ENCODE peak calls at places on chromosomes 1 and 21, in seven cellular contexts. One of them, this sample, is unnamed.

GRCh38 chr1:61533546-61533945 is 191.4 kb downstream of the TM2D1 start:
- DNase-seq in NCI-H1092: no peak
- DNase-seq in hippocampal formation: no peak
- DNase-seq in left lung: no peak
- DNase-seq in activated CD8-positive, alpha-beta memory T cell treated with anti-CD3 and anti-CD28 coated beads for 1 hour: no peak
- DNase-seq in renal cortical epithelial cell: no peak
- DNase-seq in stimulated activated CD4-positive, alpha-beta T cell treated with anti-CD3 and anti-CD28 coated beads, Interleukin-12 subunit alpha, Interleukin-12 subunit beta, amount 100 ng/mL, for 4 hours: no peak
- DNase-seq in this sample: no peak

GRCh38 chr1:209937996-209938959 is at the start of gene SYT14:
- DNase-seq in NCI-H1092: peak; percentile 76
- DNase-seq in hippocampal formation: peak; percentile 74
- DNase-seq in left lung: no peak
- DNase-seq in activated CD8-positive, alpha-beta memory T cell treated with anti-CD3 and anti-CD28 coated beads for 1 hour: no peak
- DNase-seq in renal cortical epithelial cell: no peak
- DNase-seq in stimulated activated CD4-positive, alpha-beta T cell treated with anti-CD3 and anti-CD28 coated beads, Interleukin-12 subunit alpha, Interleukin-12 subunit beta, amount 100 ng/mL, for 4 hours: no peak
- DNase-seq in this sample: peak; percentile 86

GRCh38 chr1:158087320-158087927 is 93.3 kb upstream of the CD1D start:
- DNase-seq in NCI-H1092: no peak
- DNase-seq in hippocampal formation: no peak
- DNase-seq in left lung: no peak
- DNase-seq in activated CD8-positive, alpha-beta memory T cell treated with anti-CD3 and anti-CD28 coated beads for 1 hour: no peak
- DNase-seq in renal cortical epithelial cell: peak; percentile 54
- DNase-seq in stimulated activated CD4-positive, alpha-beta T cell treated with anti-CD3 and anti-CD28 coated beads, Interleukin-12 subunit alpha, Interleukin-12 subunit beta, amount 100 ng/mL, for 4 hours: no peak
- DNase-seq in this sample: peak; percentile 88

GRCh38 chr1:906532-907420 is 16.9 kb upstream of the SAMD11 start:
- DNase-seq in NCI-H1092: no peak
- DNase-seq in hippocampal formation: no peak
- DNase-seq in left lung: peak; percentile 75
- DNase-seq in activated CD8-positive, alpha-beta memory T cell treated with anti-CD3 and anti-CD28 coated beads for 1 hour: no peak
- DNase-seq in renal cortical epithelial cell: peak; percentile 25
- DNase-seq in stimulated activated CD4-positive, alpha-beta T cell treated with anti-CD3 and anti-CD28 coated beads, Interleukin-12 subunit alpha, Interleukin-12 subunit beta, amount 100 ng/mL, for 4 hours: no peak
- DNase-seq in this sample: no peak

GRCh38 chr1:16409536-16410152 is 27.6 kb downstream of the SPATA21 start:
- DNase-seq in NCI-H1092: no peak
- DNase-seq in hippocampal formation: no peak
- DNase-seq in left lung: no peak
- DNase-seq in activated CD8-positive, alpha-beta memory T cell treated with anti-CD3 and anti-CD28 coated beads for 1 hour: no peak
- DNase-seq in renal cortical epithelial cell: no peak
- DNase-seq in stimulated activated CD4-positive, alpha-beta T cell treated with anti-CD3 and anti-CD28 coated beads, Interleukin-12 subunit alpha, Interleukin-12 subunit beta, amount 100 ng/mL, for 4 hours: no peak
- DNase-seq in this sample: no peak

GRCh38 chr1:150876111-150876434 is 326 bp downstream of the ARNT start:
- DNase-seq in NCI-H1092: peak; percentile 75
- DNase-seq in hippocampal formation: no peak
- DNase-seq in left lung: no peak
- DNase-seq in activated CD8-positive, alpha-beta memory T cell treated with anti-CD3 and anti-CD28 coated beads for 1 hour: no peak
- DNase-seq in renal cortical epithelial cell: peak; percentile 31
- DNase-seq in stimulated activated CD4-positive, alpha-beta T cell treated with anti-CD3 and anti-CD28 coated beads, Interleukin-12 subunit alpha, Interleukin-12 subunit beta, amount 100 ng/mL, for 4 hours: no peak
- DNase-seq in this sample: peak; percentile 76

GRCh38 chr1:24414884-24415333 is 693 bp upstream of the NIPAL3 start:
- DNase-seq in NCI-H1092: no peak
- DNase-seq in hippocampal formation: no peak
- DNase-seq in left lung: no peak
- DNase-seq in activated CD8-positive, alpha-beta memory T cell treated with anti-CD3 and anti-CD28 coated beads for 1 hour: no peak
- DNase-seq in renal cortical epithelial cell: no peak
- DNase-seq in stimulated activated CD4-positive, alpha-beta T cell treated with anti-CD3 and anti-CD28 coated beads, Interleukin-12 subunit alpha, Interleukin-12 subunit beta, amount 100 ng/mL, for 4 hours: no peak
- DNase-seq in this sample: no peak

GRCh38 chr1:152110365-152110859 is 4.8 kb downstream of the TCHH start:
- DNase-seq in NCI-H1092: no peak
- DNase-seq in hippocampal formation: no peak
- DNase-seq in left lung: peak; percentile 37
- DNase-seq in activated CD8-positive, alpha-beta memory T cell treated with anti-CD3 and anti-CD28 coated beads for 1 hour: no peak
- DNase-seq in renal cortical epithelial cell: no peak
- DNase-seq in stimulated activated CD4-positive, alpha-beta T cell treated with anti-CD3 and anti-CD28 coated beads, Interleukin-12 subunit alpha, Interleukin-12 subunit beta, amount 100 ng/mL, for 4 hours: no peak
- DNase-seq in this sample: peak; percentile 57

GRCh38 chr21:29155118-29155932 is 24.9 kb downstream of the MAP3K7CL start:
- DNase-seq in NCI-H1092: no peak
- DNase-seq in hippocampal formation: no peak
- DNase-seq in left lung: peak; percentile 41
- DNase-seq in activated CD8-positive, alpha-beta memory T cell treated with anti-CD3 and anti-CD28 coated beads for 1 hour: no peak
- DNase-seq in renal cortical epithelial cell: peak; percentile 44
- DNase-seq in stimulated activated CD4-positive, alpha-beta T cell treated with anti-CD3 and anti-CD28 coated beads, Interleukin-12 subunit alpha, Interleukin-12 subunit beta, amount 100 ng/mL, for 4 hours: no peak
- DNase-seq in this sample: peak; percentile 71

GRCh38 chr1:2314297-2314802 is 77.0 kb downstream of the MORN1 start:
- DNase-seq in NCI-H1092: no peak
- DNase-seq in hippocampal formation: no peak
- DNase-seq in left lung: no peak
- DNase-seq in activated CD8-positive, alpha-beta memory T cell treated with anti-CD3 and anti-CD28 coated beads for 1 hour: no peak
- DNase-seq in renal cortical epithelial cell: peak; percentile 16
- DNase-seq in stimulated activated CD4-positive, alpha-beta T cell treated with anti-CD3 and anti-CD28 coated beads, Interleukin-12 subunit alpha, Interleukin-12 subunit beta, amount 100 ng/mL, for 4 hours: no peak
- DNase-seq in this sample: peak; percentile 87

GRCh38 chr1:62187548-62187947 is 7.1 kb upstream of the L1TD1 start:
- DNase-seq in NCI-H1092: no peak
- DNase-seq in hippocampal formation: no peak
- DNase-seq in left lung: no peak
- DNase-seq in activated CD8-positive, alpha-beta memory T cell treated with anti-CD3 and anti-CD28 coated beads for 1 hour: no peak
- DNase-seq in renal cortical epithelial cell: no peak
- DNase-seq in stimulated activated CD4-positive, alpha-beta T cell treated with anti-CD3 and anti-CD28 coated beads, Interleukin-12 subunit alpha, Interleukin-12 subunit beta, amount 100 ng/mL, for 4 hours: no peak
- DNase-seq in this sample: no peak

GRCh38 chr1:156815307-156815826 is 1.3 kb downstream of the SH2D2A start:
- DNase-seq in NCI-H1092: no peak
- DNase-seq in hippocampal formation: no peak
- DNase-seq in left lung: no peak
- DNase-seq in activated CD8-positive, alpha-beta memory T cell treated with anti-CD3 and anti-CD28 coated beads for 1 hour: no peak
- DNase-seq in renal cortical epithelial cell: no peak
- DNase-seq in stimulated activated CD4-positive, alpha-beta T cell treated with anti-CD3 and anti-CD28 coated beads, Interleukin-12 subunit alpha, Interleukin-12 subunit beta, amount 100 ng/mL, for 4 hours: no peak
- DNase-seq in this sample: no peak

GRCh38 chr1:32014937-32015363 is 1.3 kb downstream of the KHDRBS1 start:
- DNase-seq in NCI-H1092: no peak
- DNase-seq in hippocampal formation: no peak
- DNase-seq in left lung: no peak
- DNase-seq in activated CD8-positive, alpha-beta memory T cell treated with anti-CD3 and anti-CD28 coated beads for 1 hour: no peak
- DNase-seq in renal cortical epithelial cell: no peak
- DNase-seq in stimulated activated CD4-positive, alpha-beta T cell treated with anti-CD3 and anti-CD28 coated beads, Interleukin-12 subunit alpha, Interleukin-12 subunit beta, amount 100 ng/mL, for 4 hours: no peak
- DNase-seq in this sample: peak; percentile 19

GRCh38 chr21:35352787-35353186 is 303.7 kb upstream of the RUNX1 start:
- DNase-seq in NCI-H1092: no peak
- DNase-seq in hippocampal formation: no peak
- DNase-seq in left lung: no peak
- DNase-seq in activated CD8-positive, alpha-beta memory T cell treated with anti-CD3 and anti-CD28 coated beads for 1 hour: no peak
- DNase-seq in renal cortical epithelial cell: no peak
- DNase-seq in stimulated activated CD4-positive, alpha-beta T cell treated with anti-CD3 and anti-CD28 coated beads, Interleukin-12 subunit alpha, Interleukin-12 subunit beta, amount 100 ng/mL, for 4 hours: no peak
- DNase-seq in this sample: no peak

GRCh38 chr1:118688891-118689290 is 299.3 kb downstream of the TBX15 start:
- DNase-seq in NCI-H1092: no peak
- DNase-seq in hippocampal formation: no peak
- DNase-seq in left lung: no peak
- DNase-seq in activated CD8-positive, alpha-beta memory T cell treated with anti-CD3 and anti-CD28 coated beads for 1 hour: no peak
- DNase-seq in renal cortical epithelial cell: peak; percentile 29
- DNase-seq in stimulated activated CD4-positive, alpha-beta T cell treated with anti-CD3 and anti-CD28 coated beads, Interleukin-12 subunit alpha, Interleukin-12 subunit beta, amount 100 ng/mL, for 4 hours: no peak
- DNase-seq in this sample: no peak

GRCh38 chr21:33360871-33361602 is 36.3 kb downstream of the IFNAR1 start:
- DNase-seq in NCI-H1092: peak; percentile 71
- DNase-seq in hippocampal formation: peak; percentile 61
- DNase-seq in left lung: peak; percentile 77
- DNase-seq in activated CD8-positive, alpha-beta memory T cell treated with anti-CD3 and anti-CD28 coated beads for 1 hour: peak; percentile 86
- DNase-seq in renal cortical epithelial cell: peak; percentile 42
- DNase-seq in stimulated activated CD4-positive, alpha-beta T cell treated with anti-CD3 and anti-CD28 coated beads, Interleukin-12 subunit alpha, Interleukin-12 subunit beta, amount 100 ng/mL, for 4 hours: peak; percentile 89
- DNase-seq in this sample: peak; percentile 66

GRCh38 chr1:201362906-201363305 is 14.6 kb downstream of the TNNT2 start:
- DNase-seq in NCI-H1092: no peak
- DNase-seq in hippocampal formation: no peak
- DNase-seq in left lung: no peak
- DNase-seq in activated CD8-positive, alpha-beta memory T cell treated with anti-CD3 and anti-CD28 coated beads for 1 hour: no peak
- DNase-seq in renal cortical epithelial cell: no peak
- DNase-seq in stimulated activated CD4-positive, alpha-beta T cell treated with anti-CD3 and anti-CD28 coated beads, Interleukin-12 subunit alpha, Interleukin-12 subunit beta, amount 100 ng/mL, for 4 hours: no peak
- DNase-seq in this sample: no peak

GRCh38 chr1:12161662-12162458 is 4.9 kb upstream of the TNFRSF1B start:
- DNase-seq in NCI-H1092: no peak
- DNase-seq in hippocampal formation: peak; percentile 23
- DNase-seq in left lung: peak; percentile 92
- DNase-seq in activated CD8-positive, alpha-beta memory T cell treated with anti-CD3 and anti-CD28 coated beads for 1 hour: no peak
- DNase-seq in renal cortical epithelial cell: peak; percentile 58
- DNase-seq in stimulated activated CD4-positive, alpha-beta T cell treated with anti-CD3 and anti-CD28 coated beads, Interleukin-12 subunit alpha, Interleukin-12 subunit beta, amount 100 ng/mL, for 4 hours: peak; percentile 56
- DNase-seq in this sample: peak; percentile 77

GRCh38 chr1:204438628-204439027 is 27.0 kb upstream of the PPP1R15B start:
- DNase-seq in NCI-H1092: no peak
- DNase-seq in hippocampal formation: no peak
- DNase-seq in left lung: no peak
- DNase-seq in activated CD8-positive, alpha-beta memory T cell treated with anti-CD3 and anti-CD28 coated beads for 1 hour: no peak
- DNase-seq in renal cortical epithelial cell: peak; percentile 100
- DNase-seq in stimulated activated CD4-positive, alpha-beta T cell treated with anti-CD3 and anti-CD28 coated beads, Interleukin-12 subunit alpha, Interleukin-12 subunit beta, amount 100 ng/mL, for 4 hours: no peak
- DNase-seq in this sample: peak; percentile 97

GRCh38 chr21:43703068-43703880 is 15.7 kb upstream of the PDXK start:
- DNase-seq in NCI-H1092: no peak
- DNase-seq in hippocampal formation: no peak
- DNase-seq in left lung: peak; percentile 67
- DNase-seq in activated CD8-positive, alpha-beta memory T cell treated with anti-CD3 and anti-CD28 coated beads for 1 hour: no peak
- DNase-seq in renal cortical epithelial cell: peak; percentile 58
- DNase-seq in stimulated activated CD4-positive, alpha-beta T cell treated with anti-CD3 and anti-CD28 coated beads, Interleukin-12 subunit alpha, Interleukin-12 subunit beta, amount 100 ng/mL, for 4 hours: no peak
- DNase-seq in this sample: peak; percentile 50

GRCh38 chr1:197269053-197269452 is 1.0 kb downstream of the CRB1 start:
- DNase-seq in NCI-H1092: peak; percentile 85
- DNase-seq in hippocampal formation: peak; percentile 53
- DNase-seq in left lung: no peak
- DNase-seq in activated CD8-positive, alpha-beta memory T cell treated with anti-CD3 and anti-CD28 coated beads for 1 hour: no peak
- DNase-seq in renal cortical epithelial cell: no peak
- DNase-seq in stimulated activated CD4-positive, alpha-beta T cell treated with anti-CD3 and anti-CD28 coated beads, Interleukin-12 subunit alpha, Interleukin-12 subunit beta, amount 100 ng/mL, for 4 hours: no peak
- DNase-seq in this sample: no peak

GRCh38 chr1:55524013-55524412 is 308.8 kb upstream of the USP24 start:
- DNase-seq in NCI-H1092: no peak
- DNase-seq in hippocampal formation: no peak
- DNase-seq in left lung: no peak
- DNase-seq in activated CD8-positive, alpha-beta memory T cell treated with anti-CD3 and anti-CD28 coated beads for 1 hour: no peak
- DNase-seq in renal cortical epithelial cell: no peak
- DNase-seq in stimulated activated CD4-positive, alpha-beta T cell treated with anti-CD3 and anti-CD28 coated beads, Interleukin-12 subunit alpha, Interleukin-12 subunit beta, amount 100 ng/mL, for 4 hours: no peak
- DNase-seq in this sample: no peak

GRCh38 chr1:65065535-65066378 is 82.2 kb upstream of the AK4 start:
- DNase-seq in NCI-H1092: no peak
- DNase-seq in hippocampal formation: peak; percentile 38
- DNase-seq in left lung: peak; percentile 52
- DNase-seq in activated CD8-positive, alpha-beta memory T cell treated with anti-CD3 and anti-CD28 coated beads for 1 hour: no peak
- DNase-seq in renal cortical epithelial cell: no peak
- DNase-seq in stimulated activated CD4-positive, alpha-beta T cell treated with anti-CD3 and anti-CD28 coated beads, Interleukin-12 subunit alpha, Interleukin-12 subunit beta, amount 100 ng/mL, for 4 hours: no peak
- DNase-seq in this sample: no peak

GRCh38 chr1:19606817-19607706 is 37.0 kb upstream of the NBL1 start:
- DNase-seq in NCI-H1092: no peak
- DNase-seq in hippocampal formation: no peak
- DNase-seq in left lung: no peak
- DNase-seq in activated CD8-positive, alpha-beta memory T cell treated with anti-CD3 and anti-CD28 coated beads for 1 hour: peak; percentile 28
- DNase-seq in renal cortical epithelial cell: no peak
- DNase-seq in stimulated activated CD4-positive, alpha-beta T cell treated with anti-CD3 and anti-CD28 coated beads, Interleukin-12 subunit alpha, Interleukin-12 subunit beta, amount 100 ng/mL, for 4 hours: peak; percentile 13
- DNase-seq in this sample: peak; percentile 38

GRCh38 chr1:25848531-25848930 is 10.7 kb downstream of the AUNIP start:
- DNase-seq in NCI-H1092: no peak
- DNase-seq in hippocampal formation: no peak
- DNase-seq in left lung: no peak
- DNase-seq in activated CD8-positive, alpha-beta memory T cell treated with anti-CD3 and anti-CD28 coated beads for 1 hour: no peak
- DNase-seq in renal cortical epithelial cell: no peak
- DNase-seq in stimulated activated CD4-positive, alpha-beta T cell treated with anti-CD3 and anti-CD28 coated beads, Interleukin-12 subunit alpha, Interleukin-12 subunit beta, amount 100 ng/mL, for 4 hours: no peak
- DNase-seq in this sample: no peak

GRCh38 chr21:44349847-44350772 is 3.3 kb upstream of the TRPM2 start:
- DNase-seq in NCI-H1092: no peak
- DNase-seq in hippocampal formation: no peak
- DNase-seq in left lung: no peak
- DNase-seq in activated CD8-positive, alpha-beta memory T cell treated with anti-CD3 and anti-CD28 coated beads for 1 hour: no peak
- DNase-seq in renal cortical epithelial cell: no peak
- DNase-seq in stimulated activated CD4-positive, alpha-beta T cell treated with anti-CD3 and anti-CD28 coated beads, Interleukin-12 subunit alpha, Interleukin-12 subunit beta, amount 100 ng/mL, for 4 hours: no peak
- DNase-seq in this sample: no peak

GRCh38 chr1:90834354-90835171 is 117.5 kb upstream of the BARHL2 start:
- DNase-seq in NCI-H1092: no peak
- DNase-seq in hippocampal formation: no peak
- DNase-seq in left lung: no peak
- DNase-seq in activated CD8-positive, alpha-beta memory T cell treated with anti-CD3 and anti-CD28 coated beads for 1 hour: no peak
- DNase-seq in renal cortical epithelial cell: no peak
- DNase-seq in stimulated activated CD4-positive, alpha-beta T cell treated with anti-CD3 and anti-CD28 coated beads, Interleukin-12 subunit alpha, Interleukin-12 subunit beta, amount 100 ng/mL, for 4 hours: no peak
- DNase-seq in this sample: no peak

GRCh38 chr1:228276901-228277490 is 69.2 kb downstream of the OBSCN start:
- DNase-seq in NCI-H1092: no peak
- DNase-seq in hippocampal formation: no peak
- DNase-seq in left lung: no peak
- DNase-seq in activated CD8-positive, alpha-beta memory T cell treated with anti-CD3 and anti-CD28 coated beads for 1 hour: no peak
- DNase-seq in renal cortical epithelial cell: no peak
- DNase-seq in stimulated activated CD4-positive, alpha-beta T cell treated with anti-CD3 and anti-CD28 coated beads, Interleukin-12 subunit alpha, Interleukin-12 subunit beta, amount 100 ng/mL, for 4 hours: no peak
- DNase-seq in this sample: no peak

GRCh38 chr1:55277377-55278130 is 62.4 kb upstream of the USP24 start:
- DNase-seq in NCI-H1092: peak; percentile 8
- DNase-seq in hippocampal formation: peak; percentile 72
- DNase-seq in left lung: peak; percentile 76
- DNase-seq in activated CD8-positive, alpha-beta memory T cell treated with anti-CD3 and anti-CD28 coated beads for 1 hour: peak; percentile 61
- DNase-seq in renal cortical epithelial cell: peak; percentile 60
- DNase-seq in stimulated activated CD4-positive, alpha-beta T cell treated with anti-CD3 and anti-CD28 coated beads, Interleukin-12 subunit alpha, Interleukin-12 subunit beta, amount 100 ng/mL, for 4 hours: peak; percentile 79
- DNase-seq in this sample: peak; percentile 87

GRCh38 chr21:42424848-42425602 is 21.3 kb downstream of the UBASH3A start:
- DNase-seq in NCI-H1092: no peak
- DNase-seq in hippocampal formation: no peak
- DNase-seq in left lung: no peak
- DNase-seq in activated CD8-positive, alpha-beta memory T cell treated with anti-CD3 and anti-CD28 coated beads for 1 hour: peak; percentile 64
- DNase-seq in renal cortical epithelial cell: no peak
- DNase-seq in stimulated activated CD4-positive, alpha-beta T cell treated with anti-CD3 and anti-CD28 coated beads, Interleukin-12 subunit alpha, Interleukin-12 subunit beta, amount 100 ng/mL, for 4 hours: no peak
- DNase-seq in this sample: no peak

GRCh38 chr1:7327849-7328248 is 443.2 kb upstream of the VAMP3 start:
- DNase-seq in NCI-H1092: no peak
- DNase-seq in hippocampal formation: no peak
- DNase-seq in left lung: no peak
- DNase-seq in activated CD8-positive, alpha-beta memory T cell treated with anti-CD3 and anti-CD28 coated beads for 1 hour: no peak
- DNase-seq in renal cortical epithelial cell: no peak
- DNase-seq in stimulated activated CD4-positive, alpha-beta T cell treated with anti-CD3 and anti-CD28 coated beads, Interleukin-12 subunit alpha, Interleukin-12 subunit beta, amount 100 ng/mL, for 4 hours: no peak
- DNase-seq in this sample: no peak

GRCh38 chr1:16249838-16250241 is 12.9 kb upstream of the CPLANE2 start:
- DNase-seq in NCI-H1092: no peak
- DNase-seq in hippocampal formation: no peak
- DNase-seq in left lung: no peak
- DNase-seq in activated CD8-positive, alpha-beta memory T cell treated with anti-CD3 and anti-CD28 coated beads for 1 hour: no peak
- DNase-seq in renal cortical epithelial cell: peak; percentile 70
- DNase-seq in stimulated activated CD4-positive, alpha-beta T cell treated with anti-CD3 and anti-CD28 coated beads, Interleukin-12 subunit alpha, Interleukin-12 subunit beta, amount 100 ng/mL, for 4 hours: no peak
- DNase-seq in this sample: peak; percentile 49

GRCh38 chr1:204756349-204756748 is 70.8 kb upstream of the LRRN2 start:
- DNase-seq in NCI-H1092: no peak
- DNase-seq in hippocampal formation: no peak
- DNase-seq in left lung: no peak
- DNase-seq in activated CD8-positive, alpha-beta memory T cell treated with anti-CD3 and anti-CD28 coated beads for 1 hour: no peak
- DNase-seq in renal cortical epithelial cell: no peak
- DNase-seq in stimulated activated CD4-positive, alpha-beta T cell treated with anti-CD3 and anti-CD28 coated beads, Interleukin-12 subunit alpha, Interleukin-12 subunit beta, amount 100 ng/mL, for 4 hours: no peak
- DNase-seq in this sample: no peak

GRCh38 chr1:206979379-206980043 is 9.3 kb upstream of the FCAMR start:
- DNase-seq in NCI-H1092: peak; percentile 1
- DNase-seq in hippocampal formation: no peak
- DNase-seq in left lung: no peak
- DNase-seq in activated CD8-positive, alpha-beta memory T cell treated with anti-CD3 and anti-CD28 coated beads for 1 hour: no peak
- DNase-seq in renal cortical epithelial cell: peak; percentile 57
- DNase-seq in stimulated activated CD4-positive, alpha-beta T cell treated with anti-CD3 and anti-CD28 coated beads, Interleukin-12 subunit alpha, Interleukin-12 subunit beta, amount 100 ng/mL, for 4 hours: no peak
- DNase-seq in this sample: peak; percentile 31

This sample was measured in astrocyte of the hippocampus.